ENCODE peak calls at places on chromosome 21, in six cellular contexts. D is H1; Z is mesendoderm; L is CD8-positive, alpha-beta T cell; R is skeletal muscle cell; P is right atrium auricular region. J is an unnamed sample.

GRCh38 chr21:46555678-46556077 is 49.2 kb downstream of the S100B start:
- DNase-seq in D (no peak), Z (no peak), L (no peak), R (no peak), P (peak), J (no peak)

GRCh38 chr21:29196664-29197052 is 66.2 kb downstream of the MAP3K7CL start:
- DNase-seq in D (no peak), Z (no peak), L (no peak), R (no peak), P (no peak), J (no peak)

GRCh38 chr21:31901342-31901741 is 28.5 kb downstream of the HUNK start:
- DNase-seq in D (no peak), Z (no peak), L (no peak), R (no peak), P (no peak), J (no peak)

GRCh38 chr21:40054403-40054802 is 187.2 kb downstream of the PCP4 start:
- DNase-seq in D (no peak), Z (no peak), L (no peak), R (no peak), P (peak), J (peak)

GRCh38 chr21:25005388-25005787 is 601.9 kb downstream of the MRPL39 start:
- DNase-seq in D (no peak), Z (no peak), L (no peak), R (no peak), P (no peak), J (no peak)

GRCh38 chr21:37603129-37603528 is 236.6 kb downstream of the DYRK1A start:
- DNase-seq in D (no peak), Z (no peak), L (no peak), R (no peak), P (no peak), J (no peak)

GRCh38 chr21:39314155-39315027 is 959 bp upstream of the BRWD1 start:
- DNase-seq in D (no peak), Z (peak), L (peak), R (peak), P (peak), J (peak)

GRCh38 chr21:42373908-42374455 is 7.6 kb upstream of the TFF1 start:
- DNase-seq in D (no peak), Z (no peak), L (no peak), R (no peak), P (no peak), J (peak)

GRCh38 chr21:25717491-25718139 is 17.1 kb downstream of the ATP5PF start:
- DNase-seq in D (no peak), Z (no peak), L (no peak), R (no peak), P (no peak), J (no peak)

GRCh38 chr21:42724226-42724920 is 71.0 kb downstream of the PDE9A start:
- DNase-seq in D (no peak), Z (no peak), L (no peak), R (peak), P (no peak), J (peak)

GRCh38 chr21:31576428-31576827 is 83.1 kb upstream of the SOD1 start:
- DNase-seq in D (no peak), Z (no peak), L (no peak), R (peak), P (no peak), J (no peak)

GRCh38 chr21:41957991-41958766 is 4.4 kb upstream of the C2CD2 start:
- DNase-seq in D (no peak), Z (peak), L (no peak), R (peak), P (peak), J (peak)

GRCh38 chr21:39575778-39576177 is 37.0 kb upstream of the B3GALT5 start:
- DNase-seq in D (no peak), Z (peak), L (no peak), R (no peak), P (no peak), J (no peak)

GRCh38 chr21:39125752-39126485 is 57.3 kb downstream of the PSMG1 start:
- DNase-seq in D (peak), Z (peak), L (no peak), R (no peak), P (peak), J (no peak)

GRCh38 chr21:26850116-26850643 is 5.0 kb upstream of the ADAMTS1 start:
- DNase-seq in D (no peak), Z (peak), L (no peak), R (no peak), P (no peak), J (no peak)

GRCh38 chr21:41250519-41250918 is 66.1 kb upstream of the FAM3B start:
- DNase-seq in D (no peak), Z (no peak), L (no peak), R (no peak), P (no peak), J (no peak)

GRCh38 chr21:41779659-41780058 is 12.8 kb upstream of the RIPK4 start:
- DNase-seq in D (no peak), Z (no peak), L (no peak), R (no peak), P (no peak), J (no peak)

GRCh38 chr21:41712730-41713129 is 54.1 kb downstream of the RIPK4 start:
- DNase-seq in D (no peak), Z (no peak), L (no peak), R (no peak), P (no peak), J (no peak)

GRCh38 chr21:43332872-43333300 is 94.0 kb downstream of the SIK1 start:
- DNase-seq in D (no peak), Z (no peak), L (no peak), R (no peak), P (no peak), J (peak)

GRCh38 chr21:29056005-29056404 is 17.4 kb downstream of the CCT8 start:
- DNase-seq in D (no peak), Z (no peak), L (no peak), R (no peak), P (no peak), J (no peak)

GRCh38 chr21:39633043-39633442 is 20.3 kb downstream of the B3GALT5 start:
- DNase-seq in D (no peak), Z (no peak), L (no peak), R (no peak), P (no peak), J (no peak)

GRCh38 chr21:29639366-29640232 is 300.2 kb downstream of the GRIK1 start:
- DNase-seq in D (no peak), Z (no peak), L (no peak), R (no peak), P (no peak), J (no peak)

GRCh38 chr21:39451332-39452206 is at the start of gene SH3BGR:
- DNase-seq in D (peak), Z (peak), L (no peak), R (no peak), P (peak), J (no peak)

GRCh38 chr21:27566521-27566920 is 599.6 kb upstream of the ADAMTS5 start:
- DNase-seq in D (no peak), Z (no peak), L (no peak), R (no peak), P (no peak), J (no peak)

GRCh38 chr21:16070207-16070651 is 340.4 kb downstream of the USP25 start:
- DNase-seq in D (no peak), Z (no peak), L (no peak), R (no peak), P (no peak), J (no peak)

GRCh38 chr21:24552491-24552890 is 1054.8 kb downstream of the MRPL39 start:
- DNase-seq in D (no peak), Z (no peak), L (no peak), R (no peak), P (no peak), J (no peak)

GRCh38 chr21:38807987-38808386 is 2.3 kb downstream of the ETS2 start:
- DNase-seq in D (no peak), Z (no peak), L (no peak), R (no peak), P (no peak), J (no peak)

GRCh38 chr21:42481169-42481568 is 14.9 kb downstream of the RSPH1 start:
- DNase-seq in D (no peak), Z (no peak), L (no peak), R (no peak), P (no peak), J (no peak)

GRCh38 chr21:43373387-43374227 is 53.3 kb downstream of the SIK1 start:
- DNase-seq in D (no peak), Z (no peak), L (no peak), R (no peak), P (no peak), J (no peak)

GRCh38 chr21:42144679-42145568 is 73.8 kb downstream of the UMODL1 start:
- DNase-seq in D (no peak), Z (no peak), L (no peak), R (no peak), P (no peak), J (peak)

GRCh38 chr21:36109868-36110267 is 25.0 kb upstream of the CBR3 start:
- DNase-seq in D (no peak), Z (no peak), L (no peak), R (no peak), P (no peak), J (no peak)

GRCh38 chr21:36111238-36111637 is 23.6 kb upstream of the CBR3 start:
- DNase-seq in D (no peak), Z (no peak), L (no peak), R (no peak), P (no peak), J (no peak)

GRCh38 chr21:36117276-36117675 is 17.6 kb upstream of the CBR3 start:
- DNase-seq in D (no peak), Z (no peak), L (no peak), R (no peak), P (no peak), J (no peak)

GRCh38 chr21:36115138-36115710 is 19.7 kb upstream of the CBR3 start:
- DNase-seq in D (no peak), Z (no peak), L (no peak), R (no peak), P (no peak), J (no peak)

DNA sequence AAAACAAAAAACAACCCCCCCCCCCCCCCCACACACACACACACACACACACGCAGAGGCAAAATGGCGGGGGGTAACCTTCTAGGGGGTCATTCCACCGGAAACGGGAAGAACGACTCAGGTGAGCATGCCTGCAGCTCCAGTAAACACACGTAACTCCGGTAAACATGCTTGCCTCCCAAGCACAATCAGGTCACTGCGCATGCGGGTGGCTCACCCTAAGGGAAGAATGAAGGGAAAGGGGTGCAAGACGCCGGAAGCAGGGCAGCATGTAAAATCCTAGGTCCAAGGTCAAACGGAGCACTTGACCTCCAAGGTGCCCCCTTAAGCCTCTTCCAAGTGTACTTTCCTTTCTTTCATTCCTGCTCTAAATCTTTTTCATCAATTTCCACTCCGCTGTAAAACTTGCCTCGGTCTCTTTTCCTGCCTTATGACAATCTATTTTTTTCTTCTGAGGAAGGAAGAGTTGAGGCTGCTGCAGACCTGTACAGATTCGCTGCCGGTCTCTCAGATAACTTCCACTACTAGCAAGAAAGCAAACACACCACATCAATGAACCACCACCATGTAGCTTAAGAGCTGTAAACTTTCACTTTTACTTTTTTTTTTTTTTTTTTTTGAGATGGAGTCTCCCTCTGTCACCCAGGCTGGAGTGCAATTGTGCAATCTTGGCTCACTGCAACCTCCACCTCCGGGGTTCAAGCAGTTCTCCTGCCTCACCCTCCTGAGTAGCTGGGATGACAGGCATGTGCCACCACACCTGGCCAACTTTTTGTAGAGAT is 21.0 kb upstream of the CBR3 start:
- DNase-seq in D (no peak), Z (no peak), L (peak), R (no peak), P (no peak), J (peak)
- H3K4me3 ChIP-seq in D (no peak), Z (no peak), L (peak), R (no peak), P (no peak), J (peak)

GRCh38 chr21:15034126-15034848 is 30.5 kb downstream of the NRIP1 start:
- DNase-seq in D (no peak), Z (no peak), L (no peak), R (no peak), P (no peak), J (no peak)
- H3K4me3 ChIP-seq in D (no peak), Z (no peak), L (no peak), R (no peak), P (no peak), J (no peak)

DNA sequence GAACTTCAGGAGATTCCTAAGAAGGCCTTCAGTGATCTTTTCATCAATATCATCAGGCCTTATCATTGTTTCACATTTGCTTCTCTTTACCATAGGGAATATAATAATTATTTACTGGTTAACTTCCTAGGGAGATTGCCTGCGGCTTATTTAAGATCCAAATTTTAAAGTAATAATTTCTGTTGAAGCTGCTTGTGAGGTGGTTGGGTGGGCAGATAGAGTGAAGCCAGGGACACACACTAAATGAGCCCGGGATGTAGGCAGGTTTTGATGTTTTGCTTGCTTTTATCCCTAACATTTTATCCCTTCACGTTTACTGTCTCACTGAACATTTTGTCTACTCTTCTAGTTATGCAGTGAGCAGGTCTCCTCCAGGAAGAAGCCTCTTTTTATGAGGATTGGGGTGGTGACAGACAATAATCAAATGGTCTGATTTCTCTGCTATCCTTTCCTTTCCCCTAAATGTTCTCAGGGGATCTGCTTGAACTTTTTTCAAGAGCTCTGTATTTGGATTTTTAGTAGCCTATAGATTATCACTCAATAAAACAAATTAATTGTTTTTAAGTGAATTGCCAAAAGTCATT is 164.7 kb downstream of the RUNX1 start:
- DNase-seq in D (no peak), Z (no peak), L (no peak), R (no peak), P (no peak), J (no peak)
- H3K4me3 ChIP-seq in D (no peak), Z (no peak), L (no peak), R (peak), P (peak), J (no peak)

GRCh38 chr21:45248893-45249381 is 38.8 kb downstream of the POFUT2 start:
- DNase-seq in D (peak), Z (peak), L (no peak), R (no peak), P (peak), J (no peak)
- H3K4me3 ChIP-seq in D (peak), Z (no peak), L (no peak), R (peak), P (peak), J (peak)

GRCh38 chr21:45109831-45110492 is 35.6 kb downstream of the ADARB1 start:
- DNase-seq in D (no peak), Z (no peak), L (no peak), R (no peak), P (no peak), J (no peak)
- H3K4me3 ChIP-seq in D (no peak), Z (no peak), L (peak), R (no peak), P (no peak), J (peak)

DNA sequence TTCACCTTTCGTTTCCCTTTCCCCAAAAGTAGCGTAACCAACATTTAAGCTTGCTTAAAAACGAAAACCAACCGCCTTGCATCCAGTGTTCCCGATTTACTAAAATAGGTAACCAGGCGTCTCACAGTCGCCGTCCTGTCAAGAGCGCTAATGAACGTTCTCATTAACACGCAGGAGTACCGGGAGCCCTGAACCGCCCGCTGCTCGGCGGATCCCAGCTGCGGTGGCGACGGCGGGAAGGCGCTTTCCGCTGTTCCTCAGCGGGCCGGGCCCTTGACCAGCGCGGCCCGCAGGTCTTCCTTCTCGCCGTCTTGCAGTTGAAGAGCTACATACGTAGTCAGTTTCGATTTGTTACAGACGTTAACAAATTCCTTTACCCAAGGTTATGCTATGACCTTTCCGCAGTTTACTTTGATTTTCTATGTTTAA is 2.0 kb downstream of the OLIG1 start:
- DNase-seq in D (peak), Z (peak), L (no peak), R (no peak), P (no peak), J (no peak)
- H3K4me3 ChIP-seq in D (peak), Z (no peak), L (peak), R (peak), P (peak), J (peak)